ENCODE peak calls at places on chromosome 21, in nine cellular contexts. M is CD8-positive, alpha-beta T cell; E is astrocyte of the spinal cord; V is neural progenitor cell; I is epithelial cell of esophagus; X is adrenal gland; O is right cardiac atrium; Y is fibroblast of mammary gland; P is cardiac fibroblast. S is an unnamed sample.
A peak's percentile ranks its signal among the peaks of the same experiment; 100 is the strongest.

GRCh38 chr21:35172231-35172630 is 123.1 kb upstream of the RUNX1 start:
- DNase-seq in X (no peak), V (no peak), Y (no peak), P (no peak), E (no peak), M (no peak), O (no peak), I (no peak), S (no peak)

GRCh38 chr21:14956826-14957225 is 108.0 kb downstream of the NRIP1 start:
- DNase-seq in O (no peak), P (peak; percentile 69), I (peak; percentile 49), Y (peak; percentile 38), E (peak; percentile 55), V (no peak), X (no peak), M (no peak), S (no peak)

GRCh38 chr21:32278068-32278467 is 781 bp downstream of the MIS18A start:
- DNase-seq in I (peak; percentile 26), O (no peak), P (no peak), Y (peak; percentile 21), E (no peak), X (no peak), M (no peak), V (peak; percentile 20), S (no peak)

GRCh38 chr21:14486869-14487268 is 59.2 kb downstream of the SAMSN1 start:
- DNase-seq in I (no peak), Y (no peak), E (no peak), M (no peak), P (no peak), X (no peak), V (no peak), O (no peak), S (no peak)

GRCh38 chr21:36723371-36723881 is 24.5 kb downstream of the SIM2 start:
- DNase-seq in P (no peak), O (no peak), E (no peak), V (no peak), X (no peak), I (no peak), Y (no peak), M (no peak), S (no peak)

GRCh38 chr21:46024983-46025860 is 43.7 kb downstream of the COL6A1 start:
- DNase-seq in P (peak; percentile 84), M (no peak), V (no peak), O (no peak), Y (peak; percentile 63), X (no peak), I (no peak), E (peak; percentile 60), S (no peak)

GRCh38 chr21:35324372-35325220 is 275.5 kb upstream of the RUNX1 start:
- DNase-seq in E (peak; percentile 86), V (no peak), O (no peak), M (no peak), Y (peak; percentile 65), P (peak; percentile 72), X (no peak), I (peak; percentile 17), S (no peak)

GRCh38 chr21:36910581-36911307 is 55.7 kb downstream of the HLCS start:
- DNase-seq in M (no peak), Y (peak; percentile 35), V (no peak), P (peak; percentile 77), X (no peak), E (peak; percentile 57), I (no peak), O (peak; percentile 77), S (no peak)

GRCh38 chr21:27423906-27424595 is 457.2 kb upstream of the ADAMTS5 start:
- DNase-seq in M (no peak), X (no peak), O (no peak), I (peak; percentile 44), V (no peak), Y (peak; percentile 39), P (peak; percentile 73), E (peak; percentile 56), S (no peak)

GRCh38 chr21:42598159-42598735 is 55.2 kb upstream of the PDE9A start:
- DNase-seq in E (no peak), I (no peak), V (no peak), P (no peak), M (no peak), O (no peak), Y (no peak), X (no peak), S (no peak)

GRCh38 chr21:35593000-35593502 is 467.3 kb downstream of the SETD4 start:
- DNase-seq in E (peak; percentile 77), Y (peak; percentile 72), P (peak; percentile 52), X (no peak), M (no peak), O (no peak), V (no peak), I (peak; percentile 47), S (no peak)

GRCh38 chr21:38531610-38532009 is 33.3 kb upstream of the ERG start:
- DNase-seq in M (no peak), V (no peak), I (peak; percentile 10), X (no peak), P (peak; percentile 16), Y (peak; percentile 16), E (no peak), O (no peak), S (no peak)

DNA sequence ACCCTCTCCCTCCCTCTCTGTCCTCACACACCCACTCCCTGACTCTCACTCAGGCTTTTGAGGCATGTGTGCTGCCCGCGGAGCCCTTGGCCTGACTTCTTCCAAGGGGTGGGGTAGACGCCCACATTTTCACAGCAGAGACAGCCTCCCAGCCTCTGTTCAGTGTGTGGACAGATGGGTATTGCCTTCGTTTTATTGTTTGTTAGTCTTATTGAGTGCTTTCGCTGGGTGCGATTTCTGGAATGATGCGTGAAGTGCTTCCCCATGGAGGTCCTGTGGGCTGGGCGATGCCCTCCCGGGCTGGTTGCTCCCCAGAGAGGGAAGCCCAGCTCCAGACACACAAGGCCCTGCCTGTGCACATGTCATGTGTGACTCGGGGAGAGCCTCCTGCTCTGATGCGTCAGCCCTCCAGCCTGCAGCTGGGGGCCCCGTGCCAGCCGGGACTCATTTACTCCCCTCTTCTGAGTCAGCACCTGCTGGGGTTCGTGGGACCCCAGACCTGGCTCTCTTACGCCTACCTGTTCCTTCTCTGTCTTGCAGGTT is 14.7 kb downstream of the PDXK start:
- DNase-seq in X (no peak), V (no peak), O (no peak), Y (peak; percentile 90), I (peak; percentile 62), M (no peak), E (peak; percentile 59), P (peak; percentile 60), S (peak; percentile 46)
- H3K4me3 ChIP-seq in X (no peak overlapping the region), V (no peak overlapping the region), O (no peak overlapping the region), Y (peak overlapping the region; percentile 2), I (no peak overlapping the region), M (no peak overlapping the region), E (no peak overlapping the region), P (no peak overlapping the region), S (no peak overlapping the region)

DNA sequence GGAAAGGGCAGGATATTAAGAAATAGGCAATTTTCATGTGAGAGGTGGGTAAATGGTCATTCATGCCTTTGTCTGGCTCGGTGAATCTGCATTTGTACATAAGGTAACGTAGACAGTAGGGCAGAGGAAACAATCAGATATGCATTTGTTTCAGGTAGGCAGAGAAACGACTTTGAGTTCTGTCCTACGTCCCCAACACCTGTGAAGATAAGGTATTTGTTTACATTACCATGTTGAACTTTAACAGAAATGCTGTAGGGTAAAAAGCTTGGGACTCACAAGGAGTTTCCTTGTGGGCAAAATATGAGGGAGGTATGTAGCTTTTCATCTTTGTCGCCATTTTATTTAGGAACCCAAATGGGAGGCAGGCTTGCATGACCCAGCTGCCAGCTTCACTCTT is 31.3 kb downstream of the B3GALT5 start:
- DNase-seq in V (no peak), I (no peak), E (no peak), Y (no peak), M (no peak), O (no peak), P (no peak), X (no peak), S (peak; percentile 21)
- H3K4me3 ChIP-seq in V (no peak overlapping the region), I (no peak overlapping the region), E (no peak overlapping the region), Y (no peak overlapping the region), M (no peak overlapping the region), O (no peak overlapping the region), P (no peak overlapping the region), X (no peak overlapping the region), S (no peak overlapping the region)

GRCh38 chr21:33419538-33420123 is 16.4 kb downstream of the IFNGR2 start:
- DNase-seq in Y (peak; percentile 96), P (peak; percentile 81), E (peak; percentile 53), O (no peak), M (no peak), V (no peak), X (no peak), I (peak; percentile 24), S (no peak)

GRCh38 chr21:33418686-33419085 is 15.5 kb downstream of the IFNGR2 start:
- DNase-seq in E (no peak), P (peak; percentile 73), I (no peak), M (no peak), V (no peak), O (peak; percentile 89), X (peak; percentile 64), Y (peak; percentile 72), S (no peak)

GRCh38 chr21:33425825-33426224 is 22.6 kb downstream of the IFNGR2 start:
- DNase-seq in I (no peak), E (no peak), P (no peak), X (no peak), O (no peak), Y (no peak), M (no peak), V (no peak), S (no peak)

GRCh38 chr21:33424214-33424613 is 21.0 kb downstream of the IFNGR2 start:
- DNase-seq in Y (no peak), X (no peak), M (no peak), V (no peak), O (no peak), I (no peak), P (no peak), E (no peak), S (no peak)

GRCh38 chr21:33421713-33422393 is 18.6 kb downstream of the IFNGR2 start:
- DNase-seq in O (no peak), E (no peak), P (no peak), M (no peak), Y (no peak), X (no peak), V (no peak), I (no peak), S (no peak)
- H3K4me3 ChIP-seq in O (no peak overlapping the region), E (no peak overlapping the region), P (no peak overlapping the region), M (no peak overlapping the region), Y (no peak overlapping the region), X (no peak overlapping the region), V (no peak overlapping the region), I (no peak overlapping the region), S (no peak overlapping the region)

GRCh38 chr21:41367598-41368360 is 6.0 kb downstream of the MX2 start:
- DNase-seq in V (no peak), P (no peak), Y (no peak), X (no peak), E (no peak), M (no peak), I (no peak), O (no peak), S (no peak)

GRCh38 chr21:41369105-41369914 is 7.5 kb downstream of the MX2 start:
- DNase-seq in O (peak; percentile 79), E (no peak), M (peak; percentile 46), Y (peak; percentile 31), P (peak; percentile 19), I (no peak), X (no peak), V (peak; percentile 82), S (no peak)

GRCh38 chr21:41366522-41367151 is 4.8 kb downstream of the MX2 start:
- DNase-seq in P (peak; percentile 85), I (peak; percentile 70), O (no peak), Y (peak; percentile 94), M (no peak), X (peak; percentile 39), E (peak; percentile 47), V (no peak), S (peak; percentile 57)

GRCh38 chr21:41369915-41370839 is 8.3 kb downstream of the MX2 start:
- DNase-seq in E (no peak), V (no peak), O (peak; percentile 75), Y (no peak), I (no peak), X (no peak), P (no peak), M (peak; percentile 55), S (no peak)

GRCh38 chr21:41368361-41369104 is 6.7 kb downstream of the MX2 start:
- DNase-seq in O (no peak), I (no peak), P (no peak), V (no peak), X (no peak), E (no peak), Y (no peak), M (no peak), S (no peak)
- H3K4me3 ChIP-seq in O (peak overlapping the region; percentile 40), I (no peak overlapping the region), P (no peak overlapping the region), V (no peak overlapping the region), X (no peak overlapping the region), E (no peak overlapping the region), Y (no peak overlapping the region), M (peak overlapping the region; percentile 66), S (no peak overlapping the region)

S was measured in colonic mucosa.